ENCODE peak calls at places on chromosome 19, in seven cellular contexts. N is H9, R is IMR-90, X is mesendoderm, I is neuronal stem cell, Y is trophoblast cell, P is H1. W is an unnamed sample.

GRCh38 chr19:51203941-51204720 is 20.7 kb upstream of the CD33 start:
- DNase-seq in N (no peak), R (no peak), X (no peak), I (no peak), Y (no peak), P (no peak), W (no peak)

GRCh38 chr19:3061214-3062161 is 807 bp downstream of the TLE5 start:
- DNase-seq in N (no peak), R (peak), X (no peak), I (no peak), Y (no peak), P (no peak), W (no peak)

GRCh38 chr19:49997709-49998108 is 27.5 kb downstream of the VRK3 start:
- DNase-seq in N (peak), R (peak), X (peak), I (no peak), Y (no peak), P (peak), W (peak)

GRCh38 chr19:32875428-32875827 is 5.9 kb upstream of the SLC7A9 start:
- DNase-seq in N (no peak), R (no peak), X (peak), I (no peak), Y (no peak), P (peak), W (no peak)

GRCh38 chr19:51565583-51565982 is 5.5 kb upstream of the ZNF175 start:
- DNase-seq in N (no peak), R (no peak), X (no peak), I (no peak), Y (no peak), P (no peak), W (peak)

GRCh38 chr19:11986754-11987153 is 21.9 kb downstream of the ZNF763 start:
- DNase-seq in N (no peak), R (no peak), X (no peak), I (no peak), Y (peak), P (no peak), W (no peak)

GRCh38 chr19:3171894-3172679 is 6.5 kb upstream of the S1PR4 start:
- DNase-seq in N (no peak), R (no peak), X (no peak), I (no peak), Y (no peak), P (no peak), W (no peak)

GRCh38 chr19:12864721-12865715 is 16.2 kb downstream of the DNASE2 start:
- DNase-seq in N (no peak), R (no peak), X (no peak), I (no peak), Y (no peak), P (no peak), W (no peak)

GRCh38 chr19:46717034-46717715 is at the start of gene PRKD2:
- DNase-seq in N (peak), R (peak), X (peak), I (peak), Y (peak), P (peak), W (peak)

GRCh38 chr19:43572172-43572588 is 3.1 kb downstream of the XRCC1 start:
- DNase-seq in N (no peak), R (no peak), X (no peak), I (no peak), Y (no peak), P (no peak), W (no peak)

GRCh38 chr19:720691-721160 is 12.0 kb downstream of the PALM start:
- DNase-seq in N (no peak), R (no peak), X (no peak), I (no peak), Y (no peak), P (peak), W (no peak)

GRCh38 chr19:5967994-5968430 is 9.9 kb downstream of the RANBP3 start:
- DNase-seq in N (peak), R (peak), X (peak), I (peak), Y (peak), P (peak), W (peak)

GRCh38 chr19:41997121-41997850 is 3.3 kb upstream of the ATP1A3 start:
- DNase-seq in N (peak), R (peak), X (peak), I (peak), Y (peak), P (peak), W (peak)

GRCh38 chr19:17944301-17944700 is 11.5 kb downstream of the CCDC124 start:
- DNase-seq in N (no peak), R (peak), X (no peak), I (no peak), Y (no peak), P (no peak), W (peak)

GRCh38 chr19:13764101-13764807 is at the start of gene MRI1:
- DNase-seq in N (peak), R (peak), X (peak), I (peak), Y (peak), P (peak), W (peak)

GRCh38 chr19:38059897-38060296 is 152.9 kb downstream of the SIPA1L3 start:
- DNase-seq in N (no peak), R (no peak), X (no peak), I (no peak), Y (no peak), P (no peak), W (peak)

GRCh38 chr19:56983148-56983547 is 136.6 kb upstream of the USP29 start:
- DNase-seq in N (no peak), R (no peak), X (peak), I (peak), Y (no peak), P (no peak), W (no peak)

GRCh38 chr19:10991521-10992081 is 30.8 kb downstream of the SMARCA4 start:
- DNase-seq in N (no peak), R (no peak), X (no peak), I (no peak), Y (no peak), P (no peak), W (no peak)

GRCh38 chr19:15264061-15264932 is 32.0 kb upstream of the EPHX3 start:
- DNase-seq in N (peak), R (peak), X (peak), I (peak), Y (peak), P (peak), W (peak)

GRCh38 chr19:2426661-2427322 is 594 bp downstream of the TIMM13 start:
- DNase-seq in N (peak), R (peak), X (peak), I (peak), Y (no peak), P (peak), W (peak)

GRCh38 chr19:10478476-10478875 is 24.7 kb downstream of the KEAP1 start:
- DNase-seq in N (no peak), R (peak), X (no peak), I (no peak), Y (no peak), P (no peak), W (no peak)

GRCh38 chr19:46886546-46887239 is 25.9 kb downstream of the ARHGAP35 start:
- DNase-seq in N (no peak), R (peak), X (no peak), I (no peak), Y (no peak), P (no peak), W (no peak)

GRCh38 chr19:16118489-16119033 is 6.9 kb downstream of the RAB8A start:
- DNase-seq in N (no peak), R (no peak), X (no peak), I (no peak), Y (peak), P (no peak), W (no peak)

GRCh38 chr19:17420267-17420924 is 549 bp downstream of the MVB12A start:
- DNase-seq in N (peak), R (no peak), X (peak), I (no peak), Y (peak), P (peak), W (peak)

GRCh38 chr19:10353793-10354391 is 14.5 kb upstream of the ICAM3 start:
- DNase-seq in N (peak), R (peak), X (peak), I (peak), Y (no peak), P (peak), W (peak)

GRCh38 chr19:2010135-2010668 is 5.3 kb downstream of the BTBD2 start:
- DNase-seq in N (no peak), R (no peak), X (no peak), I (no peak), Y (no peak), P (no peak), W (no peak)

GRCh38 chr19:10192922-10193321 is 1.8 kb downstream of the DNMT1 start:
- DNase-seq in N (no peak), R (no peak), X (no peak), I (no peak), Y (no peak), P (no peak), W (no peak)

GRCh38 chr19:58555920-58556632 is 1.2 kb upstream of the CHMP2A start:
- DNase-seq in N (no peak), R (no peak), X (no peak), I (no peak), Y (no peak), P (no peak), W (no peak)

GRCh38 chr19:16266586-16266942 is 58.1 kb upstream of the KLF2 start:
- DNase-seq in N (no peak), R (no peak), X (no peak), I (no peak), Y (no peak), P (no peak), W (no peak)

DNA sequence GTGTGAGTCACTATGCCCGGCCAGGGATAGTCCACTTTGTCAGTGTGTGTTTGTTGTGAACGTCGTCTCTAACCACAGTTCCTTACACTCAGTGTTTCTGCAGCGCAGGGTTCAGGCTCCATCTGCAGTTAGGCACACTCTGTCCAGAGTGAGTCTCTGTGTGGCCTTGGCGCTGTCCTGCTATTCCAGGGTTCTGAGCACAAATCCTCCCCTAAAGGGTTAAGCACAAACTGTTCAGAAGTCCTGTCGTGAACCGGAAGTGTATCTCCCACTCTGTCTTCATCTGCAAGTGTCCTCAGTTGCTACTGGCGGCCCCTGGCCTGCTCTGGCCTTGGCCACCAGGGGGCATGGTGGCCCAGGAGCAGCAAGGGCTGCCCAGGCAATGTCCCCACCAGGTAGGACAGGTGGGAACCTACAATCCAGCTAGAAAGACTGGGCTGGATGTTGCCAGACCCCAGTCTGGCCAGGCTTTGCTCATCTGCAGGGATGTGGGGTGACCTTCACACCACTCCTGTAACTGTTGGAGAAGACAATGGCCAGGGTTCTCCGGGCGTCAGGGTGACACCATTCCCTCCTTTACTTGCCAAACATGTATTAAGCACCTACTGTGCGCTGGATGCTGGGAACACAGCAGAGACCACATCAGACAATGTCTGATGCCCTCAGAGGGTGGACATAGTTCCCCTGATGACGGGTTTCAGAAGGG is 38.6 kb upstream of the GATAD2A start:
- DNase-seq in N (peak), R (peak), X (peak), I (peak), Y (peak), P (peak), W (peak)
- H3K18ac ChIP-seq in N (no peak), R (peak), X (no peak), I (peak), Y (peak), P (no peak), W (peak)

GRCh38 chr19:4760285-4760650 is 31.3 kb upstream of the FEM1A start:
- DNase-seq in N (no peak), R (no peak), X (no peak), I (no peak), Y (no peak), P (no peak), W (no peak)

GRCh38 chr19:4758082-4758481 is 33.5 kb upstream of the FEM1A start:
- DNase-seq in N (no peak), R (no peak), X (no peak), I (no peak), Y (no peak), P (no peak), W (no peak)

GRCh38 chr19:4759388-4760284 is 31.9 kb upstream of the FEM1A start:
- DNase-seq in N (peak), R (peak), X (peak), I (peak), Y (peak), P (peak), W (peak)

GRCh38 chr19:4755459-4755858 is 31.8 kb upstream of the DPP9 start:
- DNase-seq in N (no peak), R (no peak), X (no peak), I (no peak), Y (no peak), P (no peak), W (no peak)

DNA sequence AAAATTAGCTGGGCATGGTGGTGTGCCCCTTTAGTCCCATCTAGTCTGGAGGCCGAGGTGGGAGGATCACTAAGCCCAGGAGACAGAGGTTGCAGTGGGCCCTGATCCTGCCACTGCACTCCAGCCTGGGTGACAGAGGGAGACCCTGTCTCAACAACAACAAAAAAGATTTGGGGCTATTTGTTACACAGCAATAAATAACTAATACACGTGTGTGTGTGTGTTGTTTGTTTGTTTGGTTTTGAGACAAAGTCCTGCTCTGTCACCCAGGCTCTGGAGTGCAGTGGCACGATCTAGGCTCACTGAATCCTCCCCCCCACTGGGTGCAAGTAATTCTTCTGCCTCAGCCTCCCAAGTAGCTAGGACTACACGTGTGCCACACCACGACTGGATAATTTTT is 32.9 kb upstream of the FEM1A start:
- DNase-seq in N (no peak), R (no peak), X (no peak), I (no peak), Y (no peak), P (no peak), W (no peak)
- H2BK5ac ChIP-seq in N (no peak), R (no peak), X (no peak), I (no peak), Y (no peak), P (no peak), W (no peak)

GRCh38 chr19:30135797-30136196 is 193.8 kb downstream of the URI1 start:
- DNase-seq in N (no peak), R (no peak), X (no peak), I (no peak), Y (no peak), P (no peak), W (no peak)
- H3K18ac ChIP-seq in N (no peak), R (no peak), X (no peak), I (no peak), Y (no peak), P (no peak), W (no peak)

DNA sequence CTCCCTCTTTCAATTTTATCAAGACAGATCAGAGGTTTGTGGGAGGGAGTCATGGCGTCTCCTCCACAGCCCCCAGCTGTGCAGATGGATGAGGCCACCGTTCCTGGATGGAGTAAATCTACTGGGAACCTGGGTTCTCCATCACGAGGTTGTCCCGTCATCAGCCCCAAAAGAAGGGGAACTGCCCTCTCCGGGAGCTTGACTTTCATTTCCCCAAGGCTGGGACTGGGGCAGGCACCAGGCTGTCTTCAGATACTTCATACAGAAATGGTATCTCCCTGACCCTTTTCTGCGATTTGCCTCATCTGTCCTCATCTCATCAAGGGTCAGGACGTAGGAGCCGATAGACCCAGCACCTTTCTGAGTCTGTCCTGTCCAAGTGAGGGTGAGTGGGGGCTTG is 9.8 kb downstream of the LILRB2 start:
- DNase-seq in N (no peak), R (no peak), X (no peak), I (no peak), Y (peak), P (peak), W (no peak)
- H2BK5ac ChIP-seq in N (no peak), R (no peak), X (no peak), I (no peak), Y (no peak), P (no peak), W (no peak)

GRCh38 chr19:45008554-45008953 is 7.3 kb downstream of the RELB start:
- DNase-seq in N (peak), R (no peak), X (peak), I (no peak), Y (peak), P (no peak), W (no peak)

GRCh38 chr19:45009625-45010255 is 8.5 kb downstream of the RELB start:
- DNase-seq in N (no peak), R (no peak), X (no peak), I (no peak), Y (peak), P (no peak), W (no peak)

GRCh38 chr19:45011959-45012358 is 10.7 kb downstream of the RELB start:
- DNase-seq in N (no peak), R (no peak), X (no peak), I (no peak), Y (no peak), P (no peak), W (no peak)

GRCh38 chr19:45005787-45006186 is 4.5 kb downstream of the RELB start:
- DNase-seq in N (no peak), R (no peak), X (no peak), I (no peak), Y (no peak), P (no peak), W (no peak)

GRCh38 chr19:45010306-45010705 is 9.0 kb downstream of the RELB start:
- DNase-seq in N (no peak), R (no peak), X (no peak), I (no peak), Y (no peak), P (no peak), W (no peak)
- H3K18ac ChIP-seq in N (no peak), R (no peak), X (no peak), I (no peak), Y (no peak), P (no peak), W (no peak)

W was measured in mesenchymal stem cell.